ENCODE peak calls at places on chromosomes 3 and 15, in six cellular contexts. One of them, this sample, is unnamed.

GRCh38 chr3:103711670-103712069 is 1276.9 kb downstream of the ZPLD1 start:
- DNase-seq in neuronal stem cell: no peak
- DNase-seq in H9: no peak
- DNase-seq in H1: no peak
- DNase-seq in mesendoderm: no peak
- DNase-seq in IMR-90: no peak
- DNase-seq in this sample: no peak

GRCh38 chr3:53375019-53375418 is 27.7 kb upstream of the DCP1A start:
- DNase-seq in neuronal stem cell: peak; percentile 72
- DNase-seq in H9: peak; percentile 81
- DNase-seq in H1: peak; percentile 89
- DNase-seq in mesendoderm: peak; percentile 82
- DNase-seq in IMR-90: peak; percentile 41
- DNase-seq in this sample: peak; percentile 49

GRCh38 chr15:84750583-84751092 is 2.2 kb downstream of the ZNF592 start:
- DNase-seq in neuronal stem cell: no peak
- DNase-seq in H9: no peak
- DNase-seq in H1: no peak
- DNase-seq in mesendoderm: peak; percentile 61
- DNase-seq in IMR-90: no peak
- DNase-seq in this sample: no peak

GRCh38 chr15:60373327-60373726 is 24.5 kb downstream of the ANXA2 start:
- DNase-seq in neuronal stem cell: no peak
- DNase-seq in H9: no peak
- DNase-seq in H1: no peak
- DNase-seq in mesendoderm: no peak
- DNase-seq in IMR-90: no peak
- DNase-seq in this sample: peak; percentile 36

GRCh38 chr15:71634820-71635219 is 175.5 kb upstream of the NR2E3 start:
- DNase-seq in neuronal stem cell: peak; percentile 21
- DNase-seq in H9: no peak
- DNase-seq in H1: no peak
- DNase-seq in mesendoderm: peak; percentile 81
- DNase-seq in IMR-90: no peak
- DNase-seq in this sample: peak; percentile 22

GRCh38 chr15:22939652-22940061 is 40.5 kb downstream of the CYFIP1 start:
- DNase-seq in neuronal stem cell: no peak
- DNase-seq in H9: no peak
- DNase-seq in H1: no peak
- DNase-seq in mesendoderm: no peak
- DNase-seq in IMR-90: no peak
- DNase-seq in this sample: no peak

GRCh38 chr3:119609301-119609700 is 11.6 kb downstream of the PLA1A start:
- DNase-seq in neuronal stem cell: no peak
- DNase-seq in H9: no peak
- DNase-seq in H1: no peak
- DNase-seq in mesendoderm: peak; percentile 73
- DNase-seq in IMR-90: no peak
- DNase-seq in this sample: no peak

GRCh38 chr3:134348524-134348923 is 25.7 kb downstream of the AMOTL2 start:
- DNase-seq in neuronal stem cell: no peak
- DNase-seq in H9: no peak
- DNase-seq in H1: no peak
- DNase-seq in mesendoderm: peak; percentile 72
- DNase-seq in IMR-90: peak; percentile 80
- DNase-seq in this sample: peak; percentile 64

GRCh38 chr3:118529554-118529953 is 505.1 kb downstream of the IGSF11 start:
- DNase-seq in neuronal stem cell: no peak
- DNase-seq in H9: no peak
- DNase-seq in H1: no peak
- DNase-seq in mesendoderm: no peak
- DNase-seq in IMR-90: no peak
- DNase-seq in this sample: no peak

GRCh38 chr15:92683511-92683834 is 27.9 kb upstream of the FAM174B start:
- DNase-seq in neuronal stem cell: peak; percentile 27
- DNase-seq in H9: peak; percentile 88
- DNase-seq in H1: peak; percentile 59
- DNase-seq in mesendoderm: peak; percentile 89
- DNase-seq in IMR-90: no peak
- DNase-seq in this sample: no peak

GRCh38 chr3:62051506-62051905 is 321.8 kb downstream of the FEZF2 start:
- DNase-seq in neuronal stem cell: no peak
- DNase-seq in H9: no peak
- DNase-seq in H1: no peak
- DNase-seq in mesendoderm: peak; percentile 56
- DNase-seq in IMR-90: peak; percentile 24
- DNase-seq in this sample: no peak

GRCh38 chr3:60497922-60498321 is 753.3 kb downstream of the FHIT start:
- DNase-seq in neuronal stem cell: no peak
- DNase-seq in H9: no peak
- DNase-seq in H1: no peak
- DNase-seq in mesendoderm: no peak
- DNase-seq in IMR-90: no peak
- DNase-seq in this sample: no peak

GRCh38 chr3:134885877-134886621 is 91.0 kb downstream of the EPHB1 start:
- DNase-seq in neuronal stem cell: no peak
- DNase-seq in H9: peak; percentile 60
- DNase-seq in H1: no peak
- DNase-seq in mesendoderm: peak; percentile 56
- DNase-seq in IMR-90: no peak
- DNase-seq in this sample: no peak

GRCh38 chr15:61122624-61123375 is 106.3 kb downstream of the RORA start:
- DNase-seq in neuronal stem cell: no peak
- DNase-seq in H9: no peak
- DNase-seq in H1: no peak
- DNase-seq in mesendoderm: no peak
- DNase-seq in IMR-90: no peak
- DNase-seq in this sample: no peak

GRCh38 chr3:143957447-143957846 is 14.2 kb upstream of the DIPK2A start:
- DNase-seq in neuronal stem cell: no peak
- DNase-seq in H9: no peak
- DNase-seq in H1: no peak
- DNase-seq in mesendoderm: no peak
- DNase-seq in IMR-90: no peak
- DNase-seq in this sample: no peak

DNA sequence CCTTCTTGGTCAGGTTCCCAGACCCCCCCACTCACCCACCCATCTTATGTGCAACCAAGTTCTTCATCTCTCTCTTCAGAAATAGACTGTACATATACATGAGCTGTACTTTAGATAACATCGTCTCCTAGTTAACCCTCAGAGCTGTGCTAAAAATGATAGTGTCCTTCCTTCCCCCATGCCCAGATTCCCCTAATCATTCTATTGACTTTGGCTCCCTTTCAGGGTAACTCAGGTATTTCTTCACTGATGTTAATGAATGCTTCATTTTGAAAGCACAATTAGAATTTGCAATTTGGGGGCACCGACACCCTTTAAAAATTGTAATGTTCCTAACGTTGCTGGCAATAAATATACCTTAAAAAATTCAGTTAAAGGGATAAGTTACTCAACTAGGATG is 10.9 kb downstream of the PARP9 start:
- DNase-seq in neuronal stem cell: no peak
- DNase-seq in H9: no peak
- DNase-seq in H1: no peak
- DNase-seq in mesendoderm: no peak
- DNase-seq in IMR-90: no peak
- DNase-seq in this sample: no peak
- H2BK15ac ChIP-seq in neuronal stem cell: no peak overlapping the region
- H2BK15ac ChIP-seq in H9: no peak overlapping the region
- H2BK15ac ChIP-seq in H1: no peak overlapping the region
- H2BK15ac ChIP-seq in mesendoderm: no peak overlapping the region
- H2BK15ac ChIP-seq in IMR-90: no peak overlapping the region
- H2BK15ac ChIP-seq in this sample: no peak overlapping the region

DNA sequence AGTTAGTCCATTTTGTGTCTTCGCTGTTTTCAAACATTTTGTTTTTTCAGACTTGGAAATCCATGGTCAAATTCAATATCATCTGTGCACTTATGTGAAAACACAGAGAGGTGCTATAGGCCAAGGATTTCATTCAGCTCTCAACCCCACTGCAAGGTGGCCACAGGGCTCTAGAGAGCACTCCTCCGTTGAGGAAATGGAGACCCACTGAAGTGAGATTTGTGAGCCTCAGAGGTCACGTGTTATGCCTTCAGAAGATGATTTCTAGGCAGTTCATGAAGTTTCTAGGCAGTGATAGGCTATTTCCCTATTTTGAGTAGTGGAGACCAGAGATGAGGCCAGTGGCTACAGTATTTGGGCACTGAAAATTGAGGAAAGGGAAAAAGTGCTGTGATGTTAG is 88.2 kb downstream of the UNC13C start:
- DNase-seq in neuronal stem cell: no peak
- DNase-seq in H9: no peak
- DNase-seq in H1: no peak
- DNase-seq in mesendoderm: no peak
- DNase-seq in IMR-90: no peak
- DNase-seq in this sample: no peak
- H2BK15ac ChIP-seq in neuronal stem cell: no peak overlapping the region
- H2BK15ac ChIP-seq in H9: no peak overlapping the region
- H2BK15ac ChIP-seq in H1: no peak overlapping the region
- H2BK15ac ChIP-seq in mesendoderm: no peak overlapping the region
- H2BK15ac ChIP-seq in IMR-90: no peak overlapping the region
- H2BK15ac ChIP-seq in this sample: no peak overlapping the region

DNA sequence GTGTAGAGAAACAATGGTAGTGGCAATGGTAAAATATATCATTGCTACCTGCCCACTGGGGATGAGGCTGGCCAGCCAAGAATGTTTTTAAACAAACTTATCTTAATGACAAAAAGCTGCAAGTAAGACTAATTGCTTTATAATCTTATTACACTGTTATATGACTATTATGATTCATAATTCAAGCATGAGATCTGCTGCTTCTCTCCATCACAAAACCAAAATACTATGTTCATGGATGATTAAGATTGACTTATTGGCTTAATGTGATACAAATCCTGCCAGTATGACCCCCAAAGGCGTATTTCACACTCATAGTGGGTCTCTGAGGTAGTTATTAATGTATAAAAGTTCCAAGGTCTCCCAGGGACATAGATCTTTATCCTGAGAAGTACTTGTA is 52.6 kb downstream of the FBN1 start:
- DNase-seq in neuronal stem cell: no peak
- DNase-seq in H9: no peak
- DNase-seq in H1: no peak
- DNase-seq in mesendoderm: no peak
- DNase-seq in IMR-90: no peak
- DNase-seq in this sample: no peak
- H2BK15ac ChIP-seq in neuronal stem cell: no peak overlapping the region
- H2BK15ac ChIP-seq in H9: no peak overlapping the region
- H2BK15ac ChIP-seq in H1: no peak overlapping the region
- H2BK15ac ChIP-seq in mesendoderm: no peak overlapping the region
- H2BK15ac ChIP-seq in IMR-90: no peak overlapping the region
- H2BK15ac ChIP-seq in this sample: no peak overlapping the region

GRCh38 chr15:55786341-55786740 is 43.4 kb upstream of the PRTG start:
- DNase-seq in neuronal stem cell: no peak
- DNase-seq in H9: peak; percentile 38
- DNase-seq in H1: no peak
- DNase-seq in mesendoderm: peak; percentile 88
- DNase-seq in IMR-90: no peak
- DNase-seq in this sample: no peak
- H2BK15ac ChIP-seq in neuronal stem cell: no peak overlapping the region
- H2BK15ac ChIP-seq in H9: no peak overlapping the region
- H2BK15ac ChIP-seq in H1: no peak overlapping the region
- H2BK15ac ChIP-seq in mesendoderm: no peak overlapping the region
- H2BK15ac ChIP-seq in IMR-90: no peak overlapping the region
- H2BK15ac ChIP-seq in this sample: no peak overlapping the region

GRCh38 chr15:75049392-75049791 is 26.0 kb downstream of the PPCDC start:
- DNase-seq in neuronal stem cell: no peak
- DNase-seq in H9: no peak
- DNase-seq in H1: no peak
- DNase-seq in mesendoderm: no peak
- DNase-seq in IMR-90: peak; percentile 28
- DNase-seq in this sample: no peak
- H2BK15ac ChIP-seq in neuronal stem cell: no peak overlapping the region
- H2BK15ac ChIP-seq in H9: no peak overlapping the region
- H2BK15ac ChIP-seq in H1: no peak overlapping the region
- H2BK15ac ChIP-seq in mesendoderm: no peak overlapping the region
- H2BK15ac ChIP-seq in IMR-90: no peak overlapping the region
- H2BK15ac ChIP-seq in this sample: peak overlapping the region; percentile 4

DNA sequence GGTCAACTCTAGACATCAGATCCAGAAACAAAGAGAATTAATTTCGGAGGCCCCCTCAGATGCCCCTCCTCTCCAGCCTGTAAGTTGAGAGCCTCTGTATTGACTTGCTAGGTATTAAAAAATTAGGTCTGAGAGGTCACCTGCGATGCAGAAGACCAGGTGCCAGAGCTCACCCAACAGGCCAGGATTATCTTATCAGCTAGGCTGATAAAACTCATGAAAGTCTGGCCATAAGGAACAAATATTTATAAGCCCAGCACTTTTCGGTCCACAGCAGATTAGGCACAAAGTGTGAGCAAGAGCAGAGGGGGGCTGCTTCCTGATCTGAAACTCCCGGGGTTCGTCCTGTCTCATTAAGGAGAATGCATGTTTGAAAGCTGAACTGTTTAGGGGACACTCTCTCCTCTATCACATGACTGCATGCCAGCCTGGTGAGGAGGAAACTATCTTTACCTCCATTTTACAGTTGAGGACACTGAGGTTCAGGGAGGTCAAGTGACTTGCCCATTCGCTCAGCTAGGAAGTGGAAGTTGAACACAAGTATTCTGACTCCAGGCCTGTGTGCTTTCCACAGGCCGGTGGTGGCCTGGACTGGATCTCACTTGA is 39.4 kb upstream of the MAGEF1 start:
- DNase-seq in neuronal stem cell: no peak
- DNase-seq in H9: no peak
- DNase-seq in H1: no peak
- DNase-seq in mesendoderm: peak; percentile 75
- DNase-seq in IMR-90: no peak
- DNase-seq in this sample: no peak
- H2BK15ac ChIP-seq in neuronal stem cell: no peak overlapping the region
- H2BK15ac ChIP-seq in H9: no peak overlapping the region
- H2BK15ac ChIP-seq in H1: no peak overlapping the region
- H2BK15ac ChIP-seq in mesendoderm: no peak overlapping the region
- H2BK15ac ChIP-seq in IMR-90: no peak overlapping the region
- H2BK15ac ChIP-seq in this sample: no peak overlapping the region

DNA sequence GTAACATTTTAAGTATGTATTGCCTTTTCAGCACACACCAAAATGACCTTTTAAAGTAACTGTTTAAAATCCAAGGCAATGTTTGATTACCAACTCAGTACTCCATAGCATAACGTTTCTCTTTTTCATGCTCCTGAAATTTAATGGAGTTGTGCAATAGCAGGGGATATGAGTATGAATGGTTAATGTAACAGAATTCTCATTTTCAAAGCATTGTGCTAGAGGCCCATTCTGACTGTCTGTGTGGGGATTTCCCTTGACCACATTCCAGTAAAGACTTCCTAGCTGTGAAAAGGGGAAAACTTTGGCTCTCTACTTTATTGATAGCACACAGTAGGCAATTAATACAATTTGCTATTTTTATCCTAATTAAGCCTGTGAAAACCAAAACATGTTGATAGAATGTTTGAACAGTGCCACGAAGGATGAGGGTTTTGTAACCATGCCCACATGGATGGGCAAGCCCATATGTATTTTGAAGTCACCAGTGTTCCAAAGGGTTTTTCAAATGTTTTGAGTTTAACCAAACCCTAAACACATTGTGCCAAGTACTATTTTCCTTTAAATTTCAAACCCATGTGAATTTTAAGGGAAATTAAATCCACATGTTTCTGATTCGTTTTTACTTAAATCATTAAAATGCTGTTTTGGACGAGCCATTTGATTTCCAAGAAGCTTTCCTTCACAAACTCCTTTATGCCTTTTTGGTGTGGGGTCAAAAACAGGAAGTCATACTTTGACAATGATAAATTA is 261.3 kb downstream of the SHOX2 start:
- DNase-seq in neuronal stem cell: no peak
- DNase-seq in H9: no peak
- DNase-seq in H1: no peak
- DNase-seq in mesendoderm: no peak
- DNase-seq in IMR-90: no peak
- DNase-seq in this sample: no peak
- H2BK15ac ChIP-seq in neuronal stem cell: no peak overlapping the region
- H2BK15ac ChIP-seq in H9: no peak overlapping the region
- H2BK15ac ChIP-seq in H1: no peak overlapping the region
- H2BK15ac ChIP-seq in mesendoderm: no peak overlapping the region
- H2BK15ac ChIP-seq in IMR-90: no peak overlapping the region
- H2BK15ac ChIP-seq in this sample: no peak overlapping the region